ENCODE peak calls at places on chromosomes 11 and 22, in eight cellular contexts. D, R, K, J, T, O, Q and H are unnamed samples.

GRCh38 chr11:67584881-67585873 is 1.6 kb downstream of the GSTP1 start:
- DNase-seq in Q (no peak), T (no peak), R (no peak), O (no peak), D (no peak), K (no peak), J (no peak), H (no peak)

GRCh38 chr11:45847908-45848316 is 637 bp downstream of the CRY2 start:
- DNase-seq in R (no peak), K (peak), D (no peak), Q (no peak), J (no peak), O (peak), T (peak), H (peak)

GRCh38 chr11:76613901-76614300 is 56.6 kb downstream of the LRRC32 start:
- DNase-seq in J (no peak), K (no peak), T (no peak), Q (no peak), D (no peak), O (no peak), R (no peak), H (no peak)

GRCh38 chr11:119338946-119339580 is 1.6 kb downstream of the C1QTNF5 start:
- DNase-seq in J (no peak), Q (no peak), T (no peak), D (no peak), R (no peak), K (no peak), O (no peak), H (no peak)

GRCh38 chr11:130037881-130038601 is 31.7 kb upstream of the APLP2 start:
- DNase-seq in R (no peak), K (peak), T (peak), J (no peak), Q (no peak), O (no peak), D (no peak), H (no peak)

GRCh38 chr22:19888131-19888746 is 33.6 kb upstream of the GNB1L start:
- DNase-seq in J (no peak), K (no peak), T (no peak), O (no peak), D (peak), R (no peak), Q (no peak), H (no peak)

GRCh38 chr22:19717691-19718254 is 3.5 kb downstream of the SEPTIN5 start:
- DNase-seq in R (no peak), Q (peak), T (peak), D (peak), O (peak), K (no peak), J (peak), H (no peak)

GRCh38 chr11:69609351-69609750 is 31.6 kb upstream of the CCND1 start:
- DNase-seq in J (no peak), D (no peak), R (no peak), O (no peak), K (no peak), Q (no peak), T (no peak), H (no peak)

GRCh38 chr11:105923814-105924213 is 98.2 kb downstream of the MSANTD4 start:
- DNase-seq in T (peak), O (no peak), J (no peak), K (no peak), D (no peak), Q (no peak), R (no peak), H (no peak)

GRCh38 chr11:8260202-8260996 is 3.3 kb downstream of the LMO1 start:
- DNase-seq in J (no peak), T (no peak), O (no peak), K (no peak), D (no peak), Q (no peak), R (no peak), H (peak)